ENCODE peak calls at places on chromosomes 2 and 18, in seven cellular contexts. P, U, E, K, J, I and M are unnamed samples.

GRCh38 chr2:103789716-103790085 is 1027.9 kb downstream of the TMEM182 start:
- DNase-seq in I (no peak), E (no peak), J (no peak), K (no peak), P (no peak), U (no peak), M (no peak)

GRCh38 chr18:66473882-66474281 is 130.0 kb downstream of the CDH19 start:
- DNase-seq in K (no peak), I (no peak), J (no peak), U (no peak), P (no peak), E (no peak), M (no peak)

GRCh38 chr2:83531211-83531610 is 927.9 kb downstream of the SUCLG1 start:
- DNase-seq in I (no peak), U (no peak), K (no peak), J (peak), P (no peak), E (no peak), M (no peak)

GRCh38 chr18:23093772-23094171 is 41.5 kb upstream of the CABLES1 start:
- DNase-seq in U (no peak), I (no peak), J (peak), E (no peak), P (no peak), K (no peak), M (no peak)

GRCh38 chr2:219638948-219639341 is 11.5 kb downstream of the SLC4A3 start:
- DNase-seq in I (no peak), P (no peak), U (peak), K (no peak), J (no peak), E (no peak), M (peak)

GRCh38 chr2:127097471-127097765 is 9.5 kb downstream of the BIN1 start:
- DNase-seq in I (no peak), U (no peak), J (no peak), K (no peak), P (no peak), E (no peak), M (no peak)

GRCh38 chr18:5842653-5843052 is 52.7 kb downstream of the TMEM200C start:
- DNase-seq in I (no peak), P (no peak), U (no peak), K (no peak), E (no peak), J (no peak), M (no peak)

GRCh38 chr18:5311273-5312009 is 15.9 kb upstream of the ZBTB14 start:
- DNase-seq in P (no peak), K (no peak), U (no peak), J (no peak), E (no peak), I (no peak), M (no peak)

GRCh38 chr2:61177727-61178549 is 15.9 kb downstream of the C2orf74 start:
- DNase-seq in I (peak), K (peak), P (peak), E (peak), U (peak), J (peak), M (no peak)